ENCODE peak calls at places on chromosomes 2 and 18, in four cellular contexts. One of them, this sample, is unnamed.

GRCh38 chr18:3333056-3333720 is 71.3 kb downstream of the MYL12B start:
- DNase-seq in dorsolateral prefrontal cortex: no peak
- DNase-seq in keratinocyte: no peak
- DNase-seq in hepatocyte: no peak
- DNase-seq in this sample: no peak

GRCh38 chr2:235314371-235314915 is 179.4 kb upstream of the AGAP1 start:
- DNase-seq in hepatocyte: no peak
- DNase-seq in keratinocyte: no peak
- DNase-seq in dorsolateral prefrontal cortex: no peak
- DNase-seq in this sample: no peak

GRCh38 chr2:167863377-167863776 is 384.0 kb downstream of the STK39 start:
- DNase-seq in hepatocyte: no peak
- DNase-seq in dorsolateral prefrontal cortex: no peak
- DNase-seq in keratinocyte: no peak
- DNase-seq in this sample: no peak

GRCh38 chr2:109470121-109470921 is 143.4 kb downstream of the SEPTIN10 start:
- DNase-seq in hepatocyte: peak; percentile 39
- DNase-seq in keratinocyte: peak; percentile 75
- DNase-seq in dorsolateral prefrontal cortex: peak; percentile 25
- DNase-seq in this sample: peak; percentile 69

GRCh38 chr18:54119524-54120019 is 104.9 kb downstream of the MBD2 start:
- DNase-seq in hepatocyte: peak; percentile 76
- DNase-seq in keratinocyte: no peak
- DNase-seq in dorsolateral prefrontal cortex: no peak
- DNase-seq in this sample: peak; percentile 29

GRCh38 chr2:135573620-135574019 is 42.3 kb downstream of the R3HDM1 start:
- DNase-seq in keratinocyte: no peak
- DNase-seq in hepatocyte: no peak
- DNase-seq in dorsolateral prefrontal cortex: no peak
- DNase-seq in this sample: no peak

GRCh38 chr2:26757873-26758789 is 6.0 kb upstream of the SLC35F6 start:
- DNase-seq in dorsolateral prefrontal cortex: no peak
- DNase-seq in hepatocyte: peak; percentile 77
- DNase-seq in keratinocyte: peak; percentile 98
- DNase-seq in this sample: peak; percentile 99

GRCh38 chr18:67766930-67767329 is 250.4 kb upstream of the DSEL start:
- DNase-seq in hepatocyte: no peak
- DNase-seq in keratinocyte: peak; percentile 32
- DNase-seq in dorsolateral prefrontal cortex: no peak
- DNase-seq in this sample: peak; percentile 80

GRCh38 chr2:105144941-105145300 is 96.6 kb upstream of the GPR45 start:
- DNase-seq in hepatocyte: no peak
- DNase-seq in keratinocyte: no peak
- DNase-seq in dorsolateral prefrontal cortex: no peak
- DNase-seq in this sample: no peak

GRCh38 chr2:187500585-187501359 is 52.7 kb upstream of the CALCRL start:
- DNase-seq in dorsolateral prefrontal cortex: no peak
- DNase-seq in keratinocyte: no peak
- DNase-seq in hepatocyte: peak; percentile 49
- DNase-seq in this sample: no peak

GRCh38 chr2:229446316-229446715 is 175.2 kb upstream of the PID1 start:
- DNase-seq in hepatocyte: no peak
- DNase-seq in keratinocyte: no peak
- DNase-seq in dorsolateral prefrontal cortex: no peak
- DNase-seq in this sample: no peak

GRCh38 chr2:56191617-56192016 is 7.8 kb downstream of the CCDC85A start:
- DNase-seq in hepatocyte: peak; percentile 72
- DNase-seq in keratinocyte: no peak
- DNase-seq in dorsolateral prefrontal cortex: no peak
- DNase-seq in this sample: no peak

GRCh38 chr2:222943820-222944219 is 83.0 kb downstream of the ACSL3 start:
- DNase-seq in hepatocyte: no peak
- DNase-seq in keratinocyte: no peak
- DNase-seq in dorsolateral prefrontal cortex: no peak
- DNase-seq in this sample: no peak

GRCh38 chr2:26642437-26642836 is 1.3 kb upstream of the CIB4 start:
- DNase-seq in hepatocyte: no peak
- DNase-seq in dorsolateral prefrontal cortex: no peak
- DNase-seq in keratinocyte: no peak
- DNase-seq in this sample: no peak

GRCh38 chr2:124485659-124486058 is 460.6 kb downstream of the CNTNAP5 start:
- DNase-seq in hepatocyte: no peak
- DNase-seq in dorsolateral prefrontal cortex: no peak
- DNase-seq in keratinocyte: no peak
- DNase-seq in this sample: no peak

GRCh38 chr2:237712477-237713377 is 85.3 kb downstream of the LRRFIP1 start:
- DNase-seq in dorsolateral prefrontal cortex: no peak
- DNase-seq in keratinocyte: no peak
- DNase-seq in hepatocyte: no peak
- DNase-seq in this sample: no peak

GRCh38 chr2:108392029-108392428 is 14.3 kb downstream of the SULT1C4 start:
- DNase-seq in keratinocyte: no peak
- DNase-seq in dorsolateral prefrontal cortex: no peak
- DNase-seq in hepatocyte: no peak
- DNase-seq in this sample: no peak

GRCh38 chr2:198374375-198375072 is 570.1 kb downstream of the PLCL1 start:
- DNase-seq in dorsolateral prefrontal cortex: no peak
- DNase-seq in hepatocyte: peak; percentile 77
- DNase-seq in keratinocyte: peak; percentile 44
- DNase-seq in this sample: peak; percentile 26

GRCh38 chr2:225122582-225123486 is 80.6 kb upstream of the DOCK10 start:
- DNase-seq in keratinocyte: no peak
- DNase-seq in hepatocyte: peak; percentile 27
- DNase-seq in dorsolateral prefrontal cortex: no peak
- DNase-seq in this sample: no peak

GRCh38 chr2:84970956-84971798 is at the start of gene KCMF1:
- DNase-seq in dorsolateral prefrontal cortex: peak; percentile 55
- DNase-seq in hepatocyte: peak; percentile 91
- DNase-seq in keratinocyte: no peak
- DNase-seq in this sample: no peak

GRCh38 chr18:58660915-58661314 is 10.3 kb upstream of the MALT1 start:
- DNase-seq in keratinocyte: no peak
- DNase-seq in dorsolateral prefrontal cortex: no peak
- DNase-seq in hepatocyte: no peak
- DNase-seq in this sample: no peak

GRCh38 chr18:55737781-55738468 is 149.9 kb upstream of the TCF4 start:
- DNase-seq in keratinocyte: no peak
- DNase-seq in dorsolateral prefrontal cortex: no peak
- DNase-seq in hepatocyte: no peak
- DNase-seq in this sample: no peak

GRCh38 chr2:95061119-95061512 is 35.6 kb downstream of the MAL start:
- DNase-seq in dorsolateral prefrontal cortex: no peak
- DNase-seq in keratinocyte: no peak
- DNase-seq in hepatocyte: no peak
- DNase-seq in this sample: no peak

GRCh38 chr18:54218299-54218698 is 6.2 kb downstream of the MBD2 start:
- DNase-seq in dorsolateral prefrontal cortex: no peak
- DNase-seq in keratinocyte: no peak
- DNase-seq in hepatocyte: no peak
- DNase-seq in this sample: no peak

GRCh38 chr2:60337142-60337497 is 216.3 kb downstream of the BCL11A start:
- DNase-seq in keratinocyte: no peak
- DNase-seq in dorsolateral prefrontal cortex: no peak
- DNase-seq in hepatocyte: no peak
- DNase-seq in this sample: no peak

GRCh38 chr18:76519156-76519549 is 24.1 kb upstream of the ZNF516 start:
- DNase-seq in dorsolateral prefrontal cortex: no peak
- DNase-seq in hepatocyte: peak; percentile 26
- DNase-seq in keratinocyte: no peak
- DNase-seq in this sample: no peak

GRCh38 chr2:217248312-217248935 is 388.6 kb upstream of the TNP1 start:
- DNase-seq in dorsolateral prefrontal cortex: peak; percentile 50
- DNase-seq in hepatocyte: peak; percentile 83
- DNase-seq in keratinocyte: no peak
- DNase-seq in this sample: no peak

GRCh38 chr18:80009661-80010550 is 21.5 kb upstream of the TXNL4A start:
- DNase-seq in keratinocyte: no peak
- DNase-seq in hepatocyte: peak; percentile 54
- DNase-seq in dorsolateral prefrontal cortex: no peak
- DNase-seq in this sample: no peak

GRCh38 chr2:134202361-134202760 is 51.5 kb upstream of the MGAT5 start:
- DNase-seq in dorsolateral prefrontal cortex: no peak
- DNase-seq in hepatocyte: no peak
- DNase-seq in keratinocyte: no peak
- DNase-seq in this sample: no peak

GRCh38 chr2:211149731-211150130 is 593.3 kb downstream of the CPS1 start:
- DNase-seq in hepatocyte: no peak
- DNase-seq in dorsolateral prefrontal cortex: no peak
- DNase-seq in keratinocyte: no peak
- DNase-seq in this sample: no peak

GRCh38 chr2:197121255-197121654 is 189.3 kb downstream of the ANKRD44 start:
- DNase-seq in keratinocyte: no peak
- DNase-seq in dorsolateral prefrontal cortex: no peak
- DNase-seq in hepatocyte: no peak
- DNase-seq in this sample: no peak

GRCh38 chr2:242058116-242058680 is 188.7 kb downstream of the RTP5 start:
- DNase-seq in keratinocyte: no peak
- DNase-seq in hepatocyte: no peak
- DNase-seq in dorsolateral prefrontal cortex: no peak
- DNase-seq in this sample: no peak

GRCh38 chr2:38572167-38572566 is 30.6 kb downstream of the HNRNPLL start:
- DNase-seq in keratinocyte: no peak
- DNase-seq in hepatocyte: no peak
- DNase-seq in dorsolateral prefrontal cortex: no peak
- DNase-seq in this sample: peak; percentile 76

GRCh38 chr2:239035361-239035814 is 187.5 kb downstream of the TWIST2 start:
- DNase-seq in keratinocyte: no peak
- DNase-seq in dorsolateral prefrontal cortex: peak; percentile 48
- DNase-seq in hepatocyte: peak; percentile 55
- DNase-seq in this sample: no peak

GRCh38 chr18:49898421-49898820 is 85.1 kb upstream of the ACAA2 start:
- DNase-seq in keratinocyte: no peak
- DNase-seq in dorsolateral prefrontal cortex: no peak
- DNase-seq in hepatocyte: peak; percentile 84
- DNase-seq in this sample: no peak

GRCh38 chr18:26477828-26478466 is 70.4 kb downstream of the KCTD1 start:
- DNase-seq in dorsolateral prefrontal cortex: no peak
- DNase-seq in hepatocyte: no peak
- DNase-seq in keratinocyte: no peak
- DNase-seq in this sample: no peak

GRCh38 chr2:121360566-121361300 is 75.7 kb upstream of the TFCP2L1 start:
- DNase-seq in keratinocyte: peak; percentile 48
- DNase-seq in hepatocyte: no peak
- DNase-seq in dorsolateral prefrontal cortex: no peak
- DNase-seq in this sample: peak; percentile 48

GRCh38 chr2:168567840-168568239 is 111.8 kb downstream of the CERS6 start:
- DNase-seq in hepatocyte: no peak
- DNase-seq in keratinocyte: no peak
- DNase-seq in dorsolateral prefrontal cortex: no peak
- DNase-seq in this sample: no peak

GRCh38 chr2:61543062-61543461 is 4.9 kb upstream of the XPO1 start:
- DNase-seq in dorsolateral prefrontal cortex: no peak
- DNase-seq in keratinocyte: no peak
- DNase-seq in hepatocyte: no peak
- DNase-seq in this sample: no peak
- TF ChIP-seq CTCF in dorsolateral prefrontal cortex: no peak
- TF ChIP-seq CTCF in keratinocyte: no peak
- TF ChIP-seq CTCF in hepatocyte: no peak
- TF ChIP-seq CTCF in this sample: no peak

GRCh38 chr2:160336091-160336490 is 136.0 kb upstream of the ITGB6 start:
- DNase-seq in dorsolateral prefrontal cortex: no peak
- DNase-seq in hepatocyte: no peak
- DNase-seq in keratinocyte: no peak
- DNase-seq in this sample: no peak

GRCh38 chr2:160339291-160339690 is 139.2 kb upstream of the ITGB6 start:
- DNase-seq in keratinocyte: no peak
- DNase-seq in hepatocyte: no peak
- DNase-seq in dorsolateral prefrontal cortex: no peak
- DNase-seq in this sample: no peak

GRCh38 chr2:160339726-160340125 is 139.7 kb upstream of the ITGB6 start:
- DNase-seq in hepatocyte: no peak
- DNase-seq in keratinocyte: no peak
- DNase-seq in dorsolateral prefrontal cortex: no peak
- DNase-seq in this sample: no peak

GRCh38 chr2:160337728-160338127 is 137.7 kb upstream of the ITGB6 start:
- DNase-seq in dorsolateral prefrontal cortex: no peak
- DNase-seq in keratinocyte: no peak
- DNase-seq in hepatocyte: no peak
- DNase-seq in this sample: no peak

DNA sequence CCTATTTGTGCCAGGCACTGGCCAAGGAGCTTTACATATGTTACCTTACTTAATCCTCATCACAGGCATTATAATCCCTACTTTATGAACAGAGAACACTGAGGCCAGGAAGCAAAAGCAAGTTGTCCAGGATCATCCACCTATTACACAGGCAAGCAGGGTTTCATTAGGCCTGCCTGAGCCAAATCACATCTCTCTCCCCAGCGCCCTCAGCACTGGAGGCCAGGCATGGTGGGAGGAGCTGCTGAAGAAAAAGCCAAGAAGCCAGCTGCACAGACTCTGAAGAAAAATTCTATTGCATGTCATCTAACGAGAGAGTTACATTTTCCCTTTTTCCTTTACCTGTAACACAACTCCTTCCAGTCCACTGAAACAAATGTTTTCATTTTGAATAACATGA is 138.8 kb upstream of the ITGB6 start:
- DNase-seq in hepatocyte: peak; percentile 30
- DNase-seq in dorsolateral prefrontal cortex: no peak
- DNase-seq in keratinocyte: no peak
- DNase-seq in this sample: no peak
- H3K27me3 ChIP-seq in hepatocyte: no peaks in the 10 kb centered on the region
- H3K27me3 ChIP-seq in dorsolateral prefrontal cortex: no peaks in the 10 kb centered on the region
- H3K27me3 ChIP-seq in keratinocyte: no peaks in the 10 kb centered on the region
- H3K27me3 ChIP-seq in this sample: no peaks in the 10 kb centered on the region

GRCh38 chr2:113176696-113177355 is 3.1 kb downstream of the PSD4 start:
- DNase-seq in keratinocyte: no peak
- DNase-seq in dorsolateral prefrontal cortex: no peak
- DNase-seq in hepatocyte: no peak
- DNase-seq in this sample: no peak
- TF ChIP-seq CTCF in keratinocyte: no peak
- TF ChIP-seq CTCF in dorsolateral prefrontal cortex: no peak
- TF ChIP-seq CTCF in hepatocyte: no peak
- TF ChIP-seq CTCF in this sample: no peak

GRCh38 chr2:64998658-64999061 is 9.5 kb downstream of the SLC1A4 start:
- DNase-seq in keratinocyte: no peak
- DNase-seq in dorsolateral prefrontal cortex: no peak
- DNase-seq in hepatocyte: no peak
- DNase-seq in this sample: no peak
- H3K27me3 ChIP-seq in keratinocyte: no peaks in the 10 kb centered on the region
- H3K27me3 ChIP-seq in dorsolateral prefrontal cortex: no peaks in the 10 kb centered on the region
- H3K27me3 ChIP-seq in hepatocyte: no peaks in the 10 kb centered on the region
- H3K27me3 ChIP-seq in this sample: no peaks in the 10 kb centered on the region

This sample was measured in kidney epithelial cell.